ENCODE peak calls at places on chromosomes 5 and 9, in five cellular contexts. G, C, X, R and W are unnamed samples.

GRCh38 chr9:113988951-113989780 is 88.9 kb downstream of the AMBP start:
- DNase-seq in G (no peak), C (no peak), X (no peak), R (no peak), W (no peak)

GRCh38 chr5:145553177-145553576 is 282.0 kb downstream of the PRELID2 start:
- DNase-seq in G (no peak), C (no peak), X (no peak), R (no peak), W (peak; percentile 57)

GRCh38 chr5:10220253-10220652 is 29.4 kb downstream of the ATPSCKMT start:
- DNase-seq in G (no peak), C (no peak), X (no peak), R (no peak), W (no peak)

GRCh38 chr5:122845253-122846050 is at the start of gene SNX24:
- DNase-seq in G (peak; percentile 81), C (peak; percentile 72), X (peak; percentile 81), R (peak; percentile 44), W (peak; percentile 18)

GRCh38 chr5:58114324-58114723 is 345.6 kb downstream of the PLK2 start:
- DNase-seq in G (no peak), C (no peak), X (no peak), R (no peak), W (peak; percentile 59)

GRCh38 chr5:79850316-79850822 is 140.7 kb downstream of the MTX3 start:
- DNase-seq in G (no peak), C (no peak), X (no peak), R (no peak), W (no peak)

GRCh38 chr9:124504530-124505005 is 2.6 kb downstream of the NR5A1 start:
- DNase-seq in G (peak; percentile 53), C (no peak), X (no peak), R (no peak), W (no peak)

GRCh38 chr5:143600396-143601075 is 197.1 kb upstream of the NR3C1 start:
- DNase-seq in G (no peak), C (no peak), X (no peak), R (no peak), W (no peak)

GRCh38 chr5:179762079-179762780 is 29.6 kb downstream of the MAML1 start:
- DNase-seq in G (peak; percentile 3), C (no peak), X (no peak), R (peak; percentile 2), W (no peak)

GRCh38 chr5:155368490-155368889 is 354.9 kb downstream of the KIF4B start:
- DNase-seq in G (no peak), C (no peak), X (no peak), R (no peak), W (peak; percentile 6)

GRCh38 chr5:32928761-32929160 is 217.6 kb downstream of the NPR3 start:
- DNase-seq in G (no peak), C (no peak), X (no peak), R (no peak), W (no peak)